ENCODE peak calls at places on chromosomes 2 and 18, in five cellular contexts. E, V, G, I and A are unnamed samples.

GRCh38 chr2:212181646-212182045 is 357.0 kb downstream of the ERBB4 start:
- DNase-seq in G (no peak), V (no peak), E (no peak), I (no peak), A (peak; percentile 50)

GRCh38 chr2:64629329-64629781 is 24.4 kb downstream of the SERTAD2 start:
- DNase-seq in V (no peak), E (no peak), G (no peak), I (no peak), A (no peak)

GRCh38 chr18:70454705-70455322 is 166.0 kb downstream of the SOCS6 start:
- DNase-seq in G (peak; percentile 67), E (peak; percentile 81), I (peak; percentile 71), V (peak; percentile 9), A (peak; percentile 39)

GRCh38 chr2:173126819-173127218 is 51.2 kb downstream of the MAP3K20 start:
- DNase-seq in I (no peak), E (peak; percentile 41), G (no peak), V (no peak), A (peak; percentile 69)

GRCh38 chr2:232310189-232310588 is 68.4 kb upstream of the ALPP start:
- DNase-seq in G (no peak), I (no peak), V (no peak), E (no peak), A (no peak)

GRCh38 chr2:237547841-237548416 is 18.4 kb upstream of the PRLH start:
- DNase-seq in E (peak; percentile 4), I (peak; percentile 17), V (no peak), G (no peak), A (no peak)

GRCh38 chr2:202635441-202636296 is 900 bp downstream of the FAM117B start:
- DNase-seq in I (peak; percentile 88), E (peak; percentile 35), G (peak; percentile 66), V (peak; percentile 70), A (peak; percentile 33)

GRCh38 chr18:48908916-48909315 is 41.8 kb downstream of the SMAD7 start:
- DNase-seq in I (no peak), E (no peak), V (no peak), G (no peak), A (no peak)

GRCh38 chr18:65522907-65523306 is 227.9 kb upstream of the CDH7 start:
- DNase-seq in V (no peak), G (no peak), I (no peak), E (no peak), A (no peak)

GRCh38 chr2:85937069-85937439 is 48.3 kb upstream of the ST3GAL5 start:
- DNase-seq in I (no peak), E (no peak), G (no peak), V (no peak), A (no peak)

GRCh38 chr18:79923896-79924585 is 27.4 kb downstream of the SLC66A2 start:
- DNase-seq in E (no peak), V (no peak), I (no peak), G (no peak), A (no peak)

GRCh38 chr2:168915433-168916328 is 14.6 kb downstream of the G6PC2 start:
- DNase-seq in V (no peak), I (no peak), G (no peak), E (no peak), A (no peak)

GRCh38 chr2:191901031-191901430 is 54.1 kb upstream of the CAVIN2 start:
- DNase-seq in V (no peak), G (no peak), E (no peak), I (no peak), A (no peak)

DNA sequence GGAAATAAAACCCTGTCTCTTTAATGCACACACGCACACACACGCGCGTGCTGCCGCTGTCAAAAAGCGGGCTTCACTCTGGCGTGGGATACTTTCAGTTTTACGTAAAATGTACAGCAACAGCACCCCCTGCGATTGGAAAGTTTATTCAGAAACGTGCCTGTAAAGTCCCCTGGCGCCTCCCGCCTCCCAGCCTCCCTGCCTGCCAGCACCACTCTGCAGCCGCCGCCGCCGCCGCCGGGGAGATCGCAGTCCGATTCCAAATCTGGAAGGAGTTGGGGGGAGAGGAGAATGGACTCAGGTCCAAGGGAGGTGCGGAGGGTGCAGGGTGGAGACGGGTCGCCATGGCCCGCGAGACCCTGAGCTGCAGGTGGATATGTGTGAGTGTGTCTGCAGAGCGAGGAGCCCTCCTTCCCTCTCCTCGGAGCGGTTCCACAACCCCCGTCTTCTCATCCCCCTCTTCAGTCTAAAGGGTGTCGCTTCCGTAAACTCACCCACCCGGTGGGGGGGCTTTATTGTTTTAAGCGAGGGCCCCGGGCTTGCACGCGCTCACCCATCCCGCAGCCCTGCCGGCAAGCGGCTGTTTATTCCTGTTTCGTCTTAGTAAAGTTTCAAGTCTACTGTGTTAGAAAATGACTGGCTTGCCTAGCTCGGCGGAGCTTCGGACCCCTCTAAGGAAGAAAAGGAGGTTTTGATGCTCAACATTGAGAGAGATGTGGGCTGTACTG is 1.8 kb upstream of the BCL11A start:
- DNase-seq in I (peak; percentile 85), V (peak; percentile 30), E (peak; percentile 75), G (peak; percentile 71), A (peak; percentile 51)
- TF ChIP-seq EZH2 in I (peak; percentile 27), V (no peak), E (peak; percentile 12), G (peak; percentile 34), A (peak; percentile 39)

DNA sequence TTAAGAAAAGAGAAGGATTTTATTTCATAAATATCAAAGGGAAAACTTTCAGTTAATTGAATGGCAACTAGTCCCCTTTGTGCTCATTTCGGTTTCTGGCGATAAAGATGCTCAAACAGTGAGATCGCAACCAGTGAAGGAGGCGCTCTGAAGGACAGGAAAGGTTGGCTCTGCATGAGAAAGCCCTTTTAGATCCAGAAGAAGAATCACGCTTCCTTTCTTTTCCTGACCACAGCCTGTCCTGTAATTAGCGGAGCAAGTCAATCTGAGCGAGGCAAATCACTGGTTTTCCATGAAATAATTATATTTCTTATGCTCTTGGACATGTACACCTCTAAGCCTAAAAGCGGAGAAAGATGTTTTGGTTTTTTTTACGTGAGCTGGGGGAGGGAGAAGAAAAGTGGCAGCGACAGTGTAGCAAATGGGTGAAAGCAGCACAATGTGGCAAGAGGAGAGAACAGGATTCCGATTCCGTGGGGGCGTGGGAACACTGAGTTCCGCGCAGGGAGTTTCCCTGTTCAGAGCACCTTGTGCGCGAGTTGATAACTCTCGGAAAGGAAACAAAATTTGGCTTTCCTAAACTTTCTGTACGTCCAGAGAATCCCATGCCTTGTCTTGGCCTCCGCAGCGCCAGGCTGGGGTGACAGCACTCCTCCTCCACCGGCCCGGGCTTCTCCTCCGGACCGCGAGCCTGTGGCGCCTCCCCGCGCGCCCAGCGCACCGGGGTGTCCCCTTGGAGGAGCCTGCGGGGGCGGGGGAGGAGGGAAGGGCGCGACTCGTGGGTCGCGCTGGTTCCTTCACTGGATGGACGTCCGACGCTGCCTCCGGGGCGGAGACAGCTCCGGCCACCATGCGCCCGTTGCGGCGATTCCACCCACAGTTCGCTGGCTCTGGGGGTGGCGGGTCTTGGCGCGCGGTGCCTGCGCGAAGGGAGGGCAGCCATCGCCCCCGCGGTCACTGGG is 620 bp upstream of the SLC9A2 start:
- DNase-seq in E (peak; percentile 6), V (peak; percentile 80), G (peak; percentile 16), I (peak; percentile 62), A (peak; percentile 4)
- TF ChIP-seq EZH2 in E (peak; percentile 77), V (no peak), G (no peak), I (peak; percentile 55), A (no peak)

GRCh38 chr2:151091583-151091982 is 170.1 kb downstream of the RBM43 start:
- DNase-seq in V (no peak), G (no peak), E (no peak), I (no peak), A (no peak)
- TF ChIP-seq EZH2 in V (no peak), G (no peak), E (no peak), I (no peak), A (no peak)

GRCh38 chr2:121431214-121431613 is 99.5 kb upstream of the RNU4ATAC start:
- DNase-seq in G (no peak), E (no peak), V (no peak), I (no peak), A (no peak)

GRCh38 chr2:121442889-121443288 is 87.8 kb upstream of the RNU4ATAC start:
- DNase-seq in V (no peak), I (no peak), E (no peak), G (no peak), A (no peak)

GRCh38 chr2:121436918-121437317 is 93.8 kb upstream of the RNU4ATAC start:
- DNase-seq in E (no peak), V (no peak), I (no peak), G (no peak), A (no peak)
- TF ChIP-seq EZH2 in E (no peak), V (no peak), I (no peak), G (no peak), A (no peak)

GRCh38 chr2:233706720-233707119 is 6.0 kb upstream of the UGT1A5 start:
- DNase-seq in I (no peak), E (no peak), V (peak; percentile 69), G (no peak), A (peak; percentile 68)
- TF ChIP-seq EZH2 in I (no peak), E (no peak), V (no peak), G (no peak), A (no peak)

DNA sequence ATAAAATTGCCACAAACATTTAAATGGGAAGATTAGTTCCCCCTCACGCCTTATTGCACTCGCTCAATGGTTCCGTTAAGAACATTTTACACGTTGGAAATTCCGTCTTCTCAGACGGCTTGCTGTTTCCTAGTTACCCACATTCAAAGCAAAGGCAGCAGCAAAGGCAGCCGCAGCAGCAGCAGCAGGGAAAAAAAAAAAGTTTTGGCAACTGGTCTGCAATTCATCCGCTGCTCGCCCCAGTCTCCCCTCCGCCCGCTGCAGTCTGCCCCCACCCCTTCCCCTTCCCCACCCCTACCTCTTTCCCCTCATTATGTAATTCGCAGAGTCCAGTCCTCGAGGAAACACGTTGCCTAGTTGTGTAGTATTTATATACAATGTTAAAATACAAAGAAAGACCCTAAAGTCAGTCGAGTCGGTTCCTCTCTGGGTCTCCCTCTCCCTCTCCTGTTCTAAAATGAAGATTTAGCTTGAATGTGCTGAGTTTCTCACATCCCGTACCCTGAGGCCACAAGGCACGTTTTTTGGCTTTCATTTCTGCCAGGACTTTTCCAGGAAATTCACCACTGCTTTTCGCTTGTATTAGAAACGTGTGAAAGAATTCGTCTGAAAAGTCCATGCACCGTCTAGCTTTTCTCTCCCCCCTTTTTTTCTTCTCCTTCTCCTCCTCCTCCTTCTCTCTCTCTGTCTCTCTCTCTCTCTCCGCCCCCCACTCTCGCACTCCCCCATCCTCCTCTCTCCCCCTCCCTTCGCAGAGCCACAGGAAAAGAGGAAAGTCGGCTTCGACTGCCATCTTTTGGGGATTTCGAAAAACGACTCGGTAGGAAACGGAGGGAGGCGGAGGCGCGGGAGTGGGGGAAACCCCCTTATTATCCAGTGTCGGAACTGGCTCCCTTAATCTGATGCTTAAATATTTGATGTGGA is 140.0 kb downstream of the MEIS1 start:
- DNase-seq in I (peak; percentile 94), E (peak; percentile 93), V (peak; percentile 41), G (peak; percentile 81), A (peak; percentile 82)
- TF ChIP-seq EZH2 in I (no peak), E (no peak), V (no peak), G (no peak), A (no peak)

DNA sequence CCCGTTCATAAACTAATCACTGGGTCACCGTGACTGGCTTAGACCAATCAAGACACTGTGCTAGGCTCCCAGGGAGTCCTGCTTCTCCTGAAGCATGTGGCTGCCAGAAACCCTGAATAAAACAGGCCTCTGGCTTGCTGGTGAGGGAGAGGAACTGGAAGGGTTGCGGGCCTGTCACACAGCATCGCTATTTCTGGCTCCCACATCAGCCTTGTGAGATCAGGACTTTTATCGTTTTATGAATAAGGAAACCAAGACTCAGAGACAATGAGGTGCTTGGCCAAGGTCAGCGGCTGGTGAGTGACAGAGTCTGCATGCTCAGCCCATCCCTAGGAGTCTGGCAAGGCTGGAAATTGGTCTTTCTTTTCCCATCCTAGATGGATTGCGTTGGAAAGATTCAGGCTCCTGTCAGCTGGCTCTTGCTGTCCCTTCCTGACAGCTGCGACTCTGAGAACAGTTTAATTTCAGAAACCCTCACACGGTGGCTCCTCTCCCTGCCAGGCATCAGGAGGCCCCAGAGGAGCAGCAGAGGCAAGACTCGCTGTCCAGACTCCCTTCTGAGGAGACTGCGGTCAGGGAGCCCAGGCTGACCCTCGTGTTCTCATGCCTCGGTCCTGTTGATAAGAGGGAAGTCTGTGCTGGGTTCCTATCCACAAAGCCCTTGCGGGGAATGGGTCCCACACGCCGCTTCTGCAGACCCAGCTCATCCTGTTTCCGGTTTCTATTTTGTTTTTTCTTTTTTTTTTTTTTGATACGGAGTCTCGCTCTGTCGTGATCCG is 104.4 kb upstream of the TAF1B start:
- DNase-seq in E (no peak), I (no peak), G (no peak), V (no peak), A (no peak)
- TF ChIP-seq EZH2 in E (no peak), I (no peak), G (no peak), V (no peak), A (no peak)